ENCODE peak calls at places on chromosome 1, in six cellular contexts. E, K, O, W, R and I are unnamed samples.

GRCh38 chr1:64410217-64410616 is 59.7 kb upstream of the CACHD1 start:
- DNase-seq in E (no peak), K (no peak), O (no peak), W (no peak), R (no peak), I (no peak)

GRCh38 chr1:164703971-164704411 is 145.0 kb downstream of the PBX1 start:
- DNase-seq in E (no peak), K (no peak), O (no peak), W (no peak), R (no peak), I (no peak)

GRCh38 chr1:64965239-64966157 is 851 bp downstream of the JAK1 start:
- DNase-seq in E (peak; percentile 76), K (peak; percentile 85), O (peak; percentile 70), W (peak; percentile 40), R (peak; percentile 28), I (peak; percentile 40)

GRCh38 chr1:25106352-25106751 is 126.0 kb downstream of the SYF2 start:
- DNase-seq in E (peak; percentile 41), K (no peak), O (no peak), W (no peak), R (no peak), I (no peak)

GRCh38 chr1:13469343-13469742 is 44.5 kb downstream of the LRRC38 start:
- DNase-seq in E (no peak), K (no peak), O (no peak), W (peak; percentile 6), R (no peak), I (no peak)

GRCh38 chr1:85224734-85225623 is 24.2 kb upstream of the SYDE2 start:
- DNase-seq in E (peak; percentile 44), K (no peak), O (no peak), W (no peak), R (peak; percentile 21), I (no peak)

GRCh38 chr1:213977486-213977842 is 10.3 kb upstream of the PROX1 start:
- DNase-seq in E (no peak), K (no peak), O (no peak), W (no peak), R (no peak), I (no peak)

GRCh38 chr1:40806724-40807675 is 23.4 kb downstream of the KCNQ4 start:
- DNase-seq in E (peak; percentile 55), K (no peak), O (no peak), W (no peak), R (no peak), I (no peak)

GRCh38 chr1:115098979-115099692 is 9.8 kb upstream of the TSPAN2 start:
- DNase-seq in E (peak; percentile 64), K (peak; percentile 82), O (peak; percentile 53), W (no peak), R (peak; percentile 77), I (no peak)

GRCh38 chr1:79501153-79501552 is 494.6 kb upstream of the ADGRL4 start:
- DNase-seq in E (no peak), K (no peak), O (no peak), W (no peak), R (no peak), I (no peak)

GRCh38 chr1:54887665-54888071 is 673 bp upstream of the DHCR24 start:
- DNase-seq in E (no peak), K (no peak), O (no peak), W (no peak), R (no peak), I (no peak)